ENCODE peak calls at places on chromosomes 13 and 19, in six cellular contexts. T is ascending aorta, G is skeletal muscle cell, U is omental fat pad, O is GOT3, J is amniotic epithelial cell. K is an unnamed sample.

GRCh38 chr13:30869491-30869890 is 36.6 kb upstream of the MEDAG start:
- DNase-seq in G (no peak), U (no peak), O (no peak), T (no peak), J (peak), K (no peak)

GRCh38 chr13:58341318-58341717 is 709.8 kb downstream of the PCDH17 start:
- DNase-seq in G (no peak), J (no peak), T (no peak), O (no peak), U (no peak), K (no peak)

GRCh38 chr13:114034481-114034891 is 60.6 kb upstream of the C13orf46 start:
- DNase-seq in G (no peak), T (no peak), U (no peak), J (peak), O (no peak), K (no peak)

GRCh38 chr19:31408460-31409124 is 59.4 kb upstream of the TSHZ3 start:
- DNase-seq in G (peak), U (no peak), T (no peak), O (no peak), J (peak), K (no peak)

GRCh38 chr13:41954226-41954625 is 6.7 kb downstream of the VWA8 start:
- DNase-seq in O (no peak), J (no peak), G (no peak), T (no peak), U (no peak), K (no peak)

GRCh38 chr13:106061781-106062180 is 473.7 kb downstream of the EFNB2 start:
- DNase-seq in G (no peak), J (no peak), O (no peak), T (no peak), U (no peak), K (no peak)

GRCh38 chr19:29943615-29944014 is 1.6 kb downstream of the URI1 start:
- DNase-seq in O (no peak), T (no peak), J (peak), U (no peak), G (no peak), K (no peak)

GRCh38 chr13:94987869-94988268 is 275.5 kb upstream of the SOX21 start:
- DNase-seq in U (no peak), T (no peak), J (peak), G (no peak), O (no peak), K (no peak)

GRCh38 chr13:110329798-110330461 is 22.8 kb downstream of the COL4A2 start:
- DNase-seq in O (no peak), J (no peak), U (no peak), G (no peak), T (peak), K (no peak)

GRCh38 chr19:47544476-47544875 is 28.5 kb downstream of the ZNF541 start:
- DNase-seq in T (no peak), U (no peak), G (no peak), J (no peak), O (no peak), K (no peak)

GRCh38 chr13:76852991-76853390 is 33.2 kb downstream of the KCTD12 start:
- DNase-seq in U (no peak), O (no peak), T (no peak), J (peak), G (peak), K (peak)